ENCODE peak calls at places on chromosomes 5 and 9, in five cellular contexts. J is HCT116, Y is K562, M is GM12878, H is H1. S is an unnamed sample.

GRCh38 chr5:43156388-43156787 is 35.6 kb upstream of the NIM1K start:
- DNase-seq in J (no peak), Y (no peak), M (no peak), H (no peak), S (no peak)

GRCh38 chr9:92558612-92559374 is 23.0 kb upstream of the ECM2 start:
- DNase-seq in J (no peak), Y (no peak), M (no peak), H (no peak), S (no peak)

GRCh38 chr9:70177121-70177520 is 81.7 kb upstream of the SMC5 start:
- DNase-seq in J (no peak), Y (no peak), M (no peak), H (no peak), S (no peak)

GRCh38 chr5:96780626-96781025 is 27.1 kb downstream of the ERAP1 start:
- DNase-seq in J (no peak), Y (no peak), M (no peak), H (no peak), S (peak; percentile 67)

GRCh38 chr5:90613918-90614504 is 55.4 kb downstream of the ADGRV1 start:
- DNase-seq in J (no peak), Y (peak; percentile 37), M (no peak), H (no peak), S (no peak)

GRCh38 chr5:153660919-153661318 is 170.4 kb downstream of the GRIA1 start:
- DNase-seq in J (no peak), Y (no peak), M (no peak), H (no peak), S (no peak)

GRCh38 chr5:67431191-67431590 is 234.6 kb upstream of the CD180 start:
- DNase-seq in J (no peak), Y (no peak), M (no peak), H (no peak), S (no peak)

GRCh38 chr5:154945695-154946301 is 4.9 kb downstream of the MRPL22 start:
- DNase-seq in J (no peak), Y (no peak), M (no peak), H (no peak), S (peak; percentile 63)

GRCh38 chr9:99259231-99259918 is 37.3 kb downstream of the SEC61B start:
- DNase-seq in J (no peak), Y (peak; percentile 20), M (no peak), H (no peak), S (peak; percentile 24)

GRCh38 chr5:42894057-42894456 is 82.4 kb upstream of the SELENOP start:
- DNase-seq in J (no peak), Y (no peak), M (no peak), H (peak; percentile 39), S (no peak)

GRCh38 chr5:97127727-97128126 is 14.7 kb downstream of the LIX1 start:
- DNase-seq in J (no peak), Y (no peak), M (no peak), H (no peak), S (peak; percentile 82)

GRCh38 chr5:16726538-16726946 is 109.7 kb upstream of the RETREG1 start:
- DNase-seq in J (no peak), Y (no peak), M (peak; percentile 12), H (no peak), S (peak; percentile 93)

GRCh38 chr5:79229357-79230174 is 6.4 kb upstream of the JMY start:
- DNase-seq in J (no peak), Y (no peak), M (peak; percentile 69), H (no peak), S (no peak)

GRCh38 chr9:136541709-136542108 is 4.1 kb downstream of the NOTCH1 start:
- DNase-seq in J (no peak), Y (no peak), M (no peak), H (no peak), S (no peak)

GRCh38 chr9:137988051-137988450 is 110.5 kb downstream of the CACNA1B start:
- DNase-seq in J (no peak), Y (no peak), M (no peak), H (no peak), S (no peak)

GRCh38 chr9:81584099-81584498 is 105.2 kb downstream of the TLE1 start:
- DNase-seq in J (no peak), Y (no peak), M (no peak), H (no peak), S (no peak)

GRCh38 chr5:447501-447900 is 4.5 kb downstream of the EXOC3 start:
- DNase-seq in J (no peak), Y (no peak), M (no peak), H (no peak), S (no peak)

GRCh38 chr5:178587793-178588611 is 2.2 kb downstream of the COL23A1 start:
- DNase-seq in J (no peak), Y (no peak), M (no peak), H (no peak), S (no peak)

DNA sequence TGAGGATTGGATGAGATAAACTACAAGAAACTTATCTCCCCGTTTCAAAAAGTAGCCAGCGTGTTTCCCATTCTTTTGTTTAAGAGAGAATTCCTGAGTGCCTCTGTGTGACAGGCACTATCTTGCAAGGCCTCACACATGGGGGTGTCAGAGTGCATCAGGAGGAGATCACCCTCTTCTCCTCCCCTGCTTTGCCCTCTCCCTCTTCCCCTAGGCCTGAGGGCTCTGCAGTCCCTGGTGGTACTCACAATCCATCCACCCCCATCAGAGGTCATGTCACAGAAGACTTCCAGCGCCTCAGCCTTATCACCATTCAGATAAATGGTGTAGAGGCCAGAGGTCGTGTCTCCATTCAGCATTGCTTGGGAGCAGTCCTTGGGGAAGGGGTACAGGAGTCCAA is 88.0 kb downstream of the TNC start:
- DNase-seq in J (no peak), Y (no peak), M (no peak), H (no peak), S (no peak)
- TF ChIP-seq MAX in J (no peak), Y (no peak), M (no peak), H (no peak), S (no peak)

GRCh38 chr5:150057052-150057451 is 29.3 kb downstream of the CSF1R start:
- DNase-seq in J (no peak), Y (no peak), M (no peak), H (no peak), S (no peak)

GRCh38 chr5:150057511-150057910 is 28.8 kb downstream of the CSF1R start:
- DNase-seq in J (no peak), Y (no peak), M (no peak), H (no peak), S (no peak)

GRCh38 chr5:150053695-150054392 is 32.5 kb downstream of the CSF1R start:
- DNase-seq in J (no peak), Y (no peak), M (no peak), H (no peak), S (no peak)

GRCh38 chr5:150054569-150054968 is 31.8 kb downstream of the CSF1R start:
- DNase-seq in J (no peak), Y (no peak), M (no peak), H (no peak), S (no peak)

DNA sequence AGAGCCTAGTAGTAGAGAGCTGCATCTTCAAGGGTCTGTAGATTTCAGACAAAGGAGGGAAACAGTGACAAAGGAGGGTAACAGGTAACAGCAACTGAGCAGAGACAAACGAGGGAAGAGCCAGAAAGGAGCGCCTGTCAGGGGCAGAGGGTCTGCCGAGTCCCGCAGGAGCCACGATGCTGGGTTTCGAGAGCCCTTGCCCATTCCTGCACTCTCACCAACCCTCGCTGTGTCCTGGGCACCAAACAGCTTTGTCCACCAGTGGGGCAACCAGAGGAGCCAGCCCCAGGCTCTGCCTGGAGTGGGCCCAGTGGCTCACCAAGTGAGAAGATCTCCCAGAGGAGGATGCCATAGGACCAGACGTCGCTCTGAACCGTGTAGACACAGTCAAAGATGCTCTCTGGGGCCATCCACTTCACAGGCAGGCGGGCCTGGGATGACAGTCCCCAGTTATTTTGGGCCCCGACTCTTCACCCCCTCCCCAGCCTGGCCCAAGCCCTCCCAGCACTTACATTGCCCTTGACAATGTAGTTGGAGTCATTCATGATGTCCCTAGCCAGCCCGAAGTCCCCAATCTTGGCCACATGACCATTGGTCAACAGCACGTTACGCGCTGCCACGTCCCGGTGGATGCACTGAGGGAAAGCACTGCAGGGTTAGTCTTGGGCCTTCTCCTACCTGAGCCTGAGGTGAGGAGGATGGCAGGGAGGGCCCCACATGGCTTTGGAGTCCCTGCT is 30.5 kb downstream of the CSF1R start:
- DNase-seq in J (no peak), Y (no peak), M (no peak), H (no peak), S (no peak)
- H2AFZ ChIP-seq in J (no peak overlapping the region), Y (no peak overlapping the region), M (no peak overlapping the region), H (no peak overlapping the region), S (no peak overlapping the region)

GRCh38 chr9:19516348-19516747 is 107.5 kb downstream of the ACER2 start:
- DNase-seq in J (no peak), Y (no peak), M (no peak), H (no peak), S (no peak)

GRCh38 chr9:19522558-19522957 is 113.7 kb downstream of the ACER2 start:
- DNase-seq in J (no peak), Y (no peak), M (no peak), H (no peak), S (no peak)

GRCh38 chr9:19517202-19517942 is 108.6 kb downstream of the ACER2 start:
- DNase-seq in J (no peak), Y (peak; percentile 54), M (no peak), H (peak; percentile 25), S (no peak)

DNA sequence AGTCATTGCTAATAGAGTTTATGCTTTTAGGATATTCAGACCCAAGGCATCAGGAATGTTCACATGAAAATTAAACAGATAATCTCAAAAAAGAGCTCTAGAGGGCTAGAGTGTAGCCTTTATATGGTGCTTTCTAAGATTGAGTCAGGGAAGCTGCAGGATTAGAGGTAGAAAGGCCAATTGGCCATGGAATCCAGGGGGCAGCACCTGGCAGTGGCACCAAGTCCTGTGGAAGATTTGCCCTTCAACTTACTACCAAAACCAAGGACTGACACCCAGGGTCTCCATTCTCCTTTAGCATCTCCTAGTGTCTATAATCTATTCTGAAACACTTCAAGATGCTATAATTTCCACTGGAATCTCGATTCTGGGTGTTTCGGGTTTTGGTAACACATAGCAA is 112.4 kb downstream of the ACER2 start:
- DNase-seq in J (no peak), Y (no peak), M (no peak), H (no peak), S (no peak)
- H3K27ac ChIP-seq in J (no peak overlapping the region), Y (no peak overlapping the region), M (no peak overlapping the region), H (no peak overlapping the region), S (no peak overlapping the region)

DNA sequence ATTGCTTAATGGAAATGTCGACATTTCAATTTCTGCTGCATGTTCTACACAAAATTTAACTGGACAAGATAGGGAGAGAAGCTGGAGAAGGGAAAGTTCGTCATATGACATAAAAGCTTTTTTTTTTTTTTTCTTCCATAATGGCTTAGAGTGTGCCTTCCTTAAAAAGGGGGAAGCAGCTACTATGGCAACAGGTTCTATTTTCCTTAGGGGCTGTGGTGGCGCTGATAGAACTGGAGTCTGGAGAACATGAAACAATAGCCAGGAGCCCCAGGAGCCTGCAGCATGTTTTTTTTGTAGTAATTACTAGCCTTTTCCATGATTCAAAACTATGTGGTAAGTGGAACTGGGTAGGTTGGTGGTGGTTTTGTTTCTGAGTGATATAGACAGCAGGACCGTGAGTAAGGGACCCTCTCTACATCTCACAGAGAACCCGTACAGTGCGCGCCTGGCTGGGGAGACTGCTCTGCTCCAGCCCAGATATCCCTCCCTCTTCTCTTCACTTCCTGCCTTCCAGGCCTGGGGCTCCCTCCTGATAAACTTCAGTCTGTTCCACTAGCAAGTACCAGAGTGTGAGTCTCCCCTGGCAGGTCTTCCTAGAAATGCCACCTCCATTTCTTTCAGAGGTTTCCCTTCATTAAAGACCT is 301.6 kb downstream of the NR3C1 start:
- DNase-seq in J (no peak), Y (peak; percentile 23), M (no peak), H (no peak), S (no peak)
- TF ChIP-seq MAX in J (no peak), Y (no peak), M (no peak), H (no peak), S (no peak)

GRCh38 chr9:123697686-123698085 is 232.2 kb downstream of the DENND1A start:
- DNase-seq in J (no peak), Y (no peak), M (no peak), H (no peak), S (no peak)
- H2AFZ ChIP-seq in J (no peak overlapping the region), Y (no peak overlapping the region), M (peak overlapping the region; percentile 35), H (no peak overlapping the region), S (no peak overlapping the region)

S was measured in endothelial cell of umbilical vein.